ENCODE peak calls at places on chromosomes 12 and 14, in ten cellular contexts. I is RWPE2, N is esophagus squamous epithelium, W is fibroblast of the aortic adventitia, U is left lung, D is tibial artery, Z is mesenchymal stem cell, S is right cardiac atrium, Q is IMR-90, H is tibial nerve. X is an unnamed sample.

GRCh38 chr12:1993871-1994371 is 10.3 kb downstream of the DCP1B start:
- DNase-seq in Q (peak), D (no peak), I (no peak), N (no peak), Z (peak), W (peak), S (no peak), U (no peak), H (no peak), X (peak)

GRCh38 chr12:28021704-28022103 is 49.2 kb upstream of the PTHLH start:
- DNase-seq in U (no peak), W (no peak), Z (no peak), Q (no peak), I (no peak), D (no peak), H (no peak), N (no peak), S (no peak), X (no peak)

GRCh38 chr12:133203344-133204263 is 22.3 kb downstream of the ZNF268 start:
- DNase-seq in N (no peak), W (no peak), I (no peak), Q (peak), S (no peak), D (no peak), Z (no peak), H (no peak), U (no peak), X (no peak)

GRCh38 chr12:26971963-26972362 is 33.7 kb downstream of the FGFR1OP2 start:
- DNase-seq in U (no peak), D (no peak), Q (no peak), W (no peak), H (no peak), S (no peak), N (no peak), Z (no peak), I (no peak), X (no peak)

GRCh38 chr14:55141812-55142211 is 12.8 kb downstream of the LGALS3 start:
- DNase-seq in W (no peak), N (no peak), S (no peak), U (no peak), H (no peak), Q (no peak), Z (no peak), D (no peak), I (no peak), X (no peak)

GRCh38 chr12:1758887-1759286 is 61.5 kb upstream of the LRTM2 start:
- DNase-seq in D (no peak), Q (peak), W (no peak), U (no peak), Z (peak), S (no peak), N (no peak), I (no peak), H (no peak), X (no peak)

GRCh38 chr14:80275208-80275850 is 64.0 kb upstream of the DIO2 start:
- DNase-seq in N (no peak), U (no peak), D (no peak), W (peak), Z (peak), S (no peak), H (no peak), I (no peak), Q (peak), X (peak)

GRCh38 chr14:72782817-72783216 is 111.1 kb downstream of the DPF3 start:
- DNase-seq in Z (no peak), W (no peak), S (no peak), I (no peak), Q (no peak), H (no peak), U (no peak), D (no peak), N (no peak), X (no peak)

GRCh38 chr12:50258167-50258551 is 25.2 kb downstream of the LIMA1 start:
- DNase-seq in Q (no peak), I (no peak), Z (no peak), S (peak), N (no peak), D (peak), H (peak), W (no peak), U (no peak), X (no peak)

GRCh38 chr14:80447396-80447795 is 236.1 kb upstream of the DIO2 start:
- DNase-seq in H (no peak), W (peak), U (no peak), N (no peak), Z (no peak), I (no peak), S (no peak), Q (peak), D (no peak), X (no peak)

GRCh38 chr12:52522346-52523011 is 2.3 kb upstream of the KRT5 start:
- DNase-seq in W (no peak), I (peak), Z (no peak), Q (no peak), D (no peak), H (no peak), U (no peak), N (no peak), S (no peak), X (no peak)

GRCh38 chr12:88409257-88409656 is 171.0 kb downstream of the KITLG start:
- DNase-seq in Z (no peak), I (no peak), U (no peak), S (no peak), Q (no peak), D (no peak), H (no peak), N (no peak), W (no peak), X (no peak)

GRCh38 chr12:47891356-47891755 is 13.4 kb downstream of the VDR start:
- DNase-seq in N (no peak), W (peak), U (no peak), D (peak), Z (no peak), H (no peak), I (no peak), S (no peak), Q (no peak), X (no peak)

GRCh38 chr12:95976416-95976832 is 19.7 kb downstream of the HAL start:
- DNase-seq in H (no peak), I (no peak), Z (no peak), N (no peak), U (no peak), S (no peak), W (peak), Q (peak), D (no peak), X (no peak)

GRCh38 chr12:4275869-4276253 is 2.3 kb downstream of the CCND2 start:
- DNase-seq in I (no peak), D (peak), U (no peak), N (no peak), H (no peak), Z (no peak), Q (no peak), S (peak), W (no peak), X (no peak)

GRCh38 chr12:4278582-4278939 is 5.0 kb downstream of the CCND2 start:
- DNase-seq in H (peak), U (peak), Q (no peak), D (peak), W (no peak), Z (peak), I (no peak), N (no peak), S (peak), X (no peak)

GRCh38 chr12:4277856-4278581 is 4.5 kb downstream of the CCND2 start:
- DNase-seq in D (no peak), U (no peak), W (no peak), Q (no peak), I (no peak), Z (no peak), N (no peak), S (no peak), H (no peak), X (no peak)

GRCh38 chr12:4276524-4277204 is 3.1 kb downstream of the CCND2 start:
- DNase-seq in W (peak), Z (peak), Q (peak), D (peak), S (peak), I (no peak), N (no peak), U (no peak), H (peak), X (peak)

GRCh38 chr12:4277205-4277543 is 3.6 kb downstream of the CCND2 start:
- DNase-seq in W (no peak), N (no peak), S (no peak), Z (no peak), D (no peak), I (no peak), H (no peak), U (no peak), Q (no peak), X (no peak)
- H3K4me3 ChIP-seq in W (no peak), N (no peak), S (no peak), Z (no peak), D (no peak), I (no peak), H (no peak), U (no peak), Q (no peak), X (no peak)

GRCh38 chr12:5050542-5050941 is 6.9 kb downstream of the KCNA5 start:
- DNase-seq in N (no peak), Q (no peak), I (no peak), S (no peak), H (no peak), Z (no peak), D (no peak), W (no peak), U (no peak), X (no peak)
- H3K4me3 ChIP-seq in N (no peak), Q (no peak), I (no peak), S (no peak), H (no peak), Z (no peak), D (no peak), W (no peak), U (no peak), X (no peak)

DNA sequence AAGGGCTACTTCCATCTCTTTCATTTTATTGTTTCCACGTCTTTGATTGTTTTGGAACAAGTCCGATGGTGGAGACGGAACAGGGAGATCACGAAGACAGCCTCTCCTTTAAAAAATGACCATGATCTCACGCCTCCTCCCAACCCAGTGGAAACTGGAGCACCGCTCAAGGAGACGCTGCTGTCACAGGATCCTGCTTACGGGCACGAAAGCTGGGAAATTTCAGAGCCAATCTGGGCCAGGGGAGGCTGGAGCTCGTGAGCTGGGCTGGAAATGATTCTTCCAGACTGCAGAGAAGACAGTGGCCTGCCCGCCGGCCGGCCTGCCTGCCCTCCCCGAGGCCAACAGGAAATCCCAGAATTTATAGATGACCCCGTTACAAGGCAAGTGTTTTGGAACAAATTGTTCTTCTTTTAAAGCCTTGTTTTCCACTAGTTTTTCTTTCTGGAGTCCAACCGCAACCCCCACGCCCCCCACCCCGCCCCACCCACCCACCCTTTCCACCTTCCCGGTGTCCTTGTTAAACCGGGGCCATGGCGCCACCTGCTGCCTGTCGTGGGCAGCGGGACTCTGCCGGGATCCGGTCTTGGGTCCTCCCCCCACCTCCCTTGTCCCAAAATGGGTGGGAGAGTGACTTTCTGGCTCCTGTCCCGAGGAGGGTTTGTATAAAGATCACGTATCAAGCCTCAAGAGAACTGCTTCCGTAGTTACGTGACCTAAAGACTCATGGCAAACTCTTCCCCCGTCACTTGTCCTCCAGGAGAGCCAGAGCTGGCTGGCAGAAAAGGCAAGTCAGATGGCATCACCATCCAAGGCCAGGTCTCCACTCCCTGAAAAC is 40.3 kb downstream of the MAP1LC3B2 start:
- DNase-seq in S (peak), W (peak), Z (peak), N (peak), Q (peak), H (peak), D (peak), I (no peak), U (peak), X (peak)
- H3K4me3 ChIP-seq in S (peak), W (peak), Z (no peak), N (peak), Q (no peak), H (peak), D (peak), I (no peak), U (no peak), X (peak)

DNA sequence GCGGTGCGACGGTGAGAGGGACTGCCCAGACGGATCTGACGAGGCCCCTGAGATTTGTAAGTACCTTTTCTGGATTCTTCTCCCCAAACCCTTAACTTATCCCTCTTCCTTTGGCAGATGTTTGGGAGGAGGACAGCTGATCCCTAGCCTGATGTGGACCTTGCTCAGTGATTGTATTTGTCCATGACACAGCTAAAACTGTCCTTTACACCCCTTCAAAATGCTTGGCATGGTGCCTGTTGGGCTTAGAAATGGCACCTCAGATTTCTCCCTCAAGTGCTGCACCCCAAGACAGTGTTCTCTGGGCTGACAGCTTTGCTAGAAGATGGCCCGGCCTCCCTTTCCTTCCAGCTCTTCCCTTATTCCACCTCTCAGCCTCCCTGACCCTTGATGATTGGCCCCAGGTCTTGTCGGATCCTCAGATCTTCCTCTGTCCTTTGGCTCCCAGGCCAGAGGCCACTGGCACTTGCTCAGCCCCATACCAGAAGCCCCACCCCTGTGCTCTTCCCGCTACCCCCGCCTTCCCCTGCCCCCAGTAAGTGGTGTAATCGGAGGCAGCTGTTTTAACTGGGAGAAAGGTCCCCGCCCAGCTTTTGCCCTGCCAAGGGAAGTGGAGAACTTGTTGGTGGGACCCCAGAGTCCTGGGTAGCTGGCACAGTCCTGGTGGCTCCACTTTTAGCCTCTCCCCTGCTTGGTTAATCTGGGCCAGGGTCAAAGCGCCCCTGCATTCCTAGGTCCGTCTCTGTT is 8.7 kb downstream of the LRP1-AS start:
- DNase-seq in D (peak), H (peak), W (peak), I (no peak), U (no peak), Z (no peak), Q (no peak), S (peak), N (no peak), X (no peak)
- H3K4me3 ChIP-seq in D (no peak), H (no peak), W (no peak), I (no peak), U (no peak), Z (no peak), Q (no peak), S (no peak), N (no peak), X (no peak)

GRCh38 chr14:65689070-65689469 is 276.5 kb downstream of the FUT8 start:
- DNase-seq in I (no peak), H (no peak), Z (no peak), D (no peak), W (no peak), U (no peak), Q (no peak), S (no peak), N (no peak), X (no peak)
- H3K4me3 ChIP-seq in I (no peak), H (no peak), Z (no peak), D (no peak), W (no peak), U (no peak), Q (no peak), S (no peak), N (no peak), X (no peak)